ENCODE peak calls at places on chromosomes 6 and 20, in eight cellular contexts. C is foreskin fibroblast, O is tibial nerve, B is dorsolateral prefrontal cortex, V is astrocyte of the spinal cord, J is fibroblast of mammary gland, P is neural crest cell, E is uterus. F is an unnamed sample.

GRCh38 chr20:61801065-61801360 is 264.7 kb downstream of the TAF4 start:
- DNase-seq in E (no peak), C (no peak), J (no peak), P (no peak), O (no peak), B (no peak), V (no peak), F (no peak)

GRCh38 chr6:169793408-169793807 is 42.0 kb downstream of the ERMARD start:
- DNase-seq in B (no peak), V (no peak), E (no peak), P (no peak), J (no peak), C (no peak), O (no peak), F (no peak)

GRCh38 chr6:128767150-128767549 is 115.8 kb upstream of the LAMA2 start:
- DNase-seq in B (no peak), E (no peak), O (no peak), C (no peak), V (no peak), P (no peak), J (no peak), F (no peak)

GRCh38 chr6:144334150-144334708 is 49.1 kb downstream of the UTRN start:
- DNase-seq in J (no peak), B (no peak), V (no peak), O (no peak), P (no peak), C (no peak), E (no peak), F (no peak)

GRCh38 chr20:50038574-50038991 is 55.8 kb downstream of the SNAI1 start:
- DNase-seq in J (no peak), P (no peak), B (no peak), C (no peak), V (no peak), E (no peak), O (no peak), F (no peak)

GRCh38 chr6:148273962-148274752 is 68.5 kb upstream of the SASH1 start:
- DNase-seq in C (peak), O (no peak), E (no peak), P (no peak), B (no peak), J (peak), V (no peak), F (no peak)

GRCh38 chr20:16748058-16748457 is at the start of gene OTOR:
- DNase-seq in O (no peak), P (no peak), C (no peak), E (no peak), B (no peak), V (no peak), J (no peak), F (no peak)

GRCh38 chr20:45878076-45878731 is 2.8 kb upstream of the ZSWIM1 start:
- DNase-seq in C (no peak), E (no peak), V (no peak), O (no peak), P (no peak), B (no peak), J (peak), F (no peak)

GRCh38 chr6:92879526-92879925 is 539.8 kb downstream of the EPHA7 start:
- DNase-seq in C (no peak), P (no peak), V (no peak), J (no peak), O (no peak), E (no peak), B (no peak), F (no peak)

GRCh38 chr6:107075951-107076381 is 39.3 kb downstream of the BEND3 start:
- DNase-seq in O (no peak), V (peak), P (no peak), E (no peak), J (peak), C (peak), B (peak), F (peak)

DNA sequence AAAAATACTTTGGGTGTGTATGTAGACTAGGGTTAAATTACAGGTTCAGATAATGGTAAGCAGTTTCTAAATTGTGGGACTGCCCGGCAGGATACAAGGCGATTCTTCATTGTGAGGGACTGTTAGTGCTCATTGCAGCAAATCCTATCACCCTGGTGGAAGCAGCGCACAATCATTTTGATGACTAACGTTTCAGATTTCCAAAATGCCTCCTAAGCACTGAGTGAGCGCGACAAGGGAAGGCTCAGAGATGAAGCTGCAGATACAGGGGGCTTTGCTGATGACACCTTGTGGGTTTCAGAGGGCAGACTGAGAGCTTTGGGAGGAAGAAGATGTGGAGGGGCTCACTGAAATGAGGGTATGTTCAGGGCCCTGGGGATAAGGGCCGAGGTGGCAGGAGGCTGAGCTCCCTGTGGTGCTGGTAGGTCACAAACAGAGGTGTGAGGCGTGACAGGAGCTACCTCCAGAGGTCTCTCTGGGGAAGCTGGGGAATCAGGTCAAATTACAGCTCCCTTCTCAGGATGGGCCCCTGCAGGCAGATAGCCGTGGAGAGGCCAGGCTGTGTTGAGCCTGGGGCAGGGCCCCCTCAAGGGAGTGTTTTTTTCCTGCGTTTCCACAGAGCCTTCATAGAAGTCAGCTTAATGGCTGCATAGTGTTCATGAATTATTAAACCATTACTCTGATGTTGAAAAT is 84.5 kb upstream of the FYN start:
- DNase-seq in C (no peak), P (no peak), B (no peak), V (no peak), J (no peak), E (no peak), O (no peak), F (no peak)
- TF ChIP-seq CTCF in C (no peak), P (no peak), B (no peak), V (no peak), J (no peak), E (no peak), O (no peak), F (no peak)

DNA sequence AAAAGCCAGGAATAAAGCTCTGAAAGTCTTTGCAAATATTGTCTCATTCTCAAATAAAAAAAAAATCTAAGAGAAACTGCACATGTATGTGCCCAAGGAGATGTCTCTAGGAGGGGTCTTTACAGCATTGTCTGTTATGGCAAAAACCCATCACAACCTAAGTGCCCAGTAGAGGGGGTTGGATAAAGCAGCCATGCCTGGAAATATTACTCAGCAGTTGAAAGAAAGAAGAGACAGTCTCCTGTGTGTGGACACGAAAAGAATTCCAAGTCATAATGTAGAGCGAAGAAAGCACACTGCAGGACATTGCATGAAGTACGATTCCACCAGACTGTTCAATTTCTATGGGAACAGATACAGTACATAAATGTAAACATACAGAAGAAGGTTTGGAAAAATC is 7.3 kb upstream of the TGM2 start:
- DNase-seq in E (no peak), V (peak), P (no peak), B (no peak), C (no peak), O (no peak), J (no peak), F (no peak)
- TF ChIP-seq CTCF in E (no peak), V (peak), P (no peak), B (no peak), C (no peak), O (no peak), J (peak), F (no peak)

GRCh38 chr20:47676219-47676721 is 109.0 kb downstream of the SULF2 start:
- DNase-seq in C (no peak), J (no peak), O (no peak), P (no peak), V (no peak), E (no peak), B (peak), F (no peak)
- TF ChIP-seq CTCF in C (no peak), J (no peak), O (no peak), P (no peak), V (peak), E (no peak), B (no peak), F (no peak)

GRCh38 chr6:50062051-50062450 is 12.3 kb upstream of the DEFB112 start:
- DNase-seq in J (no peak), C (no peak), E (no peak), V (no peak), B (no peak), P (no peak), O (no peak), F (peak)
- TF ChIP-seq CTCF in J (peak), C (no peak), E (no peak), V (no peak), B (peak), P (peak), O (no peak), F (no peak)

GRCh38 chr6:113461153-113461897 is 395.8 kb upstream of the MARCKS start:
- DNase-seq in B (no peak), E (no peak), C (no peak), P (no peak), J (peak), O (no peak), V (no peak), F (no peak)
- TF ChIP-seq CTCF in B (no peak), E (no peak), C (peak), P (peak), J (peak), O (no peak), V (peak), F (no peak)

GRCh38 chr6:32952817-32953739 is at the start of gene HLA-DMA:
- DNase-seq in O (peak), V (peak), E (peak), C (peak), P (peak), B (peak), J (peak), F (peak)

GRCh38 chr6:32953775-32954174 is 878 bp upstream of the HLA-DMA start:
- DNase-seq in C (no peak), V (no peak), O (no peak), E (no peak), J (no peak), P (no peak), B (no peak), F (no peak)

GRCh38 chr6:32954212-32954745 is 1.4 kb upstream of the HLA-DMA start:
- DNase-seq in P (no peak), V (no peak), E (no peak), C (no peak), J (no peak), O (no peak), B (no peak), F (no peak)

GRCh38 chr6:32956176-32956575 is 3.3 kb upstream of the HLA-DMA start:
- DNase-seq in B (no peak), V (no peak), O (no peak), J (no peak), P (no peak), C (no peak), E (no peak), F (no peak)

DNA sequence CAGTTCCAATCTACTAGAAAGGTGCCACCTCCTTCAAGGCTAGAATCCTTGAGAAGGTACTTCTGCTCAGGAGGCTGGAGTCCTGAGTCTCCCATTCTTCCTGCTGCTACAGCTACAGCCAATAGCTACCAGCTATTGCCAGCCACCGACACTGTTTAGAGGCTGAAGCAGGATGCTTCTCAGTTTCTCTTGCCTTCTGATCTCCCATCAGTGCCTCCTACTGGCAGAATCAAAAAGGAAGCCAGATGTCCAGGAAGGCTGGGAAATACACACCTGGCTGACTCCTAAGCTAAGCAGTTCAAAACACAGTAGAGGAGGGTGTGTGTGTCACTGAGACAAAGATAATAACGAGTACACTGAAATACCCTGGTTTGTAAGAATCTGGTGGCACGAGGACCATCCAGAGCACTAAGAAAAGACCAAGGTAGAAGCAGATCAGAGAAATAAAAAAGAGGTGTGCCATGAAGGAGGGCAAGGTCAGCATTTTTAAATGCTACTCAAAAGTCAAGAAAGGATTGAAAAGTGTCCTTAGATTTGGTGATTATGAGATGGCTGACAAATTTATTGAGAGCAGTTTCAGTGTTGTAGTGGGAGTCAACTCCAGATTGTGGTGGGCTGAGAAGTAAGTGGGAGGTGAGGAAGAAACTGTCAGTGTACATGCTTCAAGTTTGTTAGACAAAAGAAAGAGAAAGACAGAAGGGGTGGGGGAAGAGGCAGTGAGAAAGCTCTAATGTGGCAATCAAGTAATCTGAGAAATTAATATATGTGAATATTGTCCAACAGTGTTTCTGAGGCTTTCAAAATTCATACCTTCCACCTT is 2.3 kb upstream of the HLA-DMA start:
- DNase-seq in B (no peak), J (peak), C (no peak), V (peak), E (no peak), P (no peak), O (no peak), F (peak)
- TF ChIP-seq CTCF in B (peak), J (peak), C (peak), V (peak), E (no peak), P (peak), O (no peak), F (no peak)

GRCh38 chr6:168355716-168356522 is 36.3 kb upstream of the DACT2 start:
- DNase-seq in E (peak), B (peak), C (no peak), V (no peak), O (no peak), J (peak), P (peak), F (peak)
- TF ChIP-seq CTCF in E (peak), B (peak), C (peak), V (peak), O (peak), J (peak), P (peak), F (peak)

DNA sequence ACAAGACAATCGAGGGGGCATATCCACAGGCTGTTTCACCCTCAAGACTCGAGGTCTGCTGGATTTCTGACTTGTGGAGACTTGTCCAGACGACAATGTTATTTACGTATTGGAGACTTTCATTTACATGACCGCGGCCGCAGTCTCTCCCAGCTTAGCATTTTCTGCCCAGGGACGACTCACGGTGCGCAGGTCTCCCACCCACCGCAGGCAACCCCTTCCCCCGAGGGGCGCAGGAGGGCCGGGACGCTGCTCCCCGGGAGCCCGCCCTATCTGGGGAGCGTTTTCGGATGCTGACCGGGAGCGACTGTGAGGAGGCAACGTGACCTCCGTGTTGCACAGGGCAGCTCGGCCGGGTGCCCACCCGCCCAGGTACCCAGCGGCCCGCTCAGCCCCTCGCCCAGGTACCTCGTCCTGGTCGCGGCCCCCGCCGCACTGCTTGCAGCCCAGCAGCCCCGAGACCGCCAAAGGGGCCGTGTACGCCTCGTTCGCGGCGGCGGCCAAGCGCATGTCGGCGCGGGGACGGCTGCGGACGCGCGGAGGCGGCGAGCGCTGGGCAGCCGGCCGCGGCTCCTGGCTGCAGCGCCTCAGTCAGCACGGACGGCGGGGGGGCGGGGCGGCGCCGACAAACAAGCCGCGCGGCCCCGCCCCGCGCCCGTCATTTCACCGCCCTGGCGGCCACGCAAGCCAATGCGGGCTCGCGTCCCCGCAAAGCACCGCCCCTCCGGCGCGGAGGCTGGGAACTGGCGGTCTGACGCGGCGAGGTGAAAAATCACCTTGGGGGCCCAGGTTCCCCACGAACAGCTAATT is 85.5 kb downstream of the SESN1 start:
- DNase-seq in B (peak), O (peak), E (peak), J (peak), V (peak), P (peak), C (peak), F (peak)
- TF ChIP-seq CTCF in B (peak), O (peak), E (no peak), J (no peak), V (no peak), P (peak), C (no peak), F (no peak)

DNA sequence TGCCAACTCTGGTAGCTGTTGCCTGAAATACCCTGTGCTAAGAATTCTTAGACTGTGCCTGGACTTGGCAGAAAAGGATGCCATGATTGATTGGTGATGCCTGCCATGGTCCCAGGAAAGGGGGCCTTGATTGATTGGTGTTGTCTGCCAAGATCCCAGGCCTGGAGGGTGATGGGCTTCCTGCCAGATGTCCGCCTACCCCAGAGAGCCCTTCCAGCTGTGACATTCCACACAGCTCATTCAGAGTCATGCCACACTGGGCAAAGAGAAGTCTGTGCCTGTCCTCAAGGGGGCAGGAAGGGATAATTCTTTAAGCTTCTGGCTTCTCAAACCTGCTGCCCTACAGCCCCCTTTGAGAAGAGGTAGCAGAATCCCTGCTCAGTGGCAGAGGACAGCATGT is 24.6 kb downstream of the RIMS4 start:
- DNase-seq in E (no peak), J (no peak), B (no peak), C (no peak), O (no peak), P (no peak), V (no peak), F (peak)
- TF ChIP-seq CTCF in E (no peak), J (no peak), B (no peak), C (no peak), O (no peak), P (no peak), V (no peak), F (peak)